ENCODE peak calls at places on chromosomes 3 and 15, in five cellular contexts. One of them, this sample, is unnamed.
A peak's percentile ranks its signal among the peaks of the same experiment; 100 is the strongest.

GRCh38 chr15:90067953-90068613 is 34.2 kb downstream of the IDH2 start:
- DNase-seq in choroid plexus epithelial cell: no peak
- DNase-seq in NB4: no peak
- DNase-seq in brain microvascular endothelial cell: no peak
- DNase-seq in sigmoid colon: no peak
- DNase-seq in this sample: no peak

GRCh38 chr3:134008630-134009156 is 21.0 kb downstream of the SLCO2A1 start:
- DNase-seq in choroid plexus epithelial cell: peak; percentile 60
- DNase-seq in NB4: no peak
- DNase-seq in brain microvascular endothelial cell: peak; percentile 78
- DNase-seq in sigmoid colon: peak; percentile 10
- DNase-seq in this sample: peak; percentile 84

GRCh38 chr15:70159397-70160009 is 61.8 kb upstream of the TLE3 start:
- DNase-seq in choroid plexus epithelial cell: no peak
- DNase-seq in NB4: peak; percentile 65
- DNase-seq in brain microvascular endothelial cell: no peak
- DNase-seq in sigmoid colon: no peak
- DNase-seq in this sample: no peak

GRCh38 chr15:58980351-58980939 is 7.0 kb upstream of the RNF111 start:
- DNase-seq in choroid plexus epithelial cell: peak; percentile 69
- DNase-seq in NB4: peak; percentile 61
- DNase-seq in brain microvascular endothelial cell: no peak
- DNase-seq in sigmoid colon: no peak
- DNase-seq in this sample: no peak

GRCh38 chr3:125058529-125058928 is 2.7 kb upstream of the HEG1 start:
- DNase-seq in choroid plexus epithelial cell: no peak
- DNase-seq in NB4: no peak
- DNase-seq in brain microvascular endothelial cell: no peak
- DNase-seq in sigmoid colon: no peak
- DNase-seq in this sample: no peak

GRCh38 chr3:58025824-58026579 is 17.8 kb downstream of the FLNB start:
- DNase-seq in choroid plexus epithelial cell: peak; percentile 82
- DNase-seq in NB4: no peak
- DNase-seq in brain microvascular endothelial cell: peak; percentile 58
- DNase-seq in sigmoid colon: peak; percentile 78
- DNase-seq in this sample: no peak

GRCh38 chr3:125618208-125618607 is 22.9 kb upstream of the OSBPL11 start:
- DNase-seq in choroid plexus epithelial cell: no peak
- DNase-seq in NB4: no peak
- DNase-seq in brain microvascular endothelial cell: no peak
- DNase-seq in sigmoid colon: no peak
- DNase-seq in this sample: no peak

GRCh38 chr3:141104151-141104741 is 53.1 kb downstream of the SPSB4 start:
- DNase-seq in choroid plexus epithelial cell: no peak
- DNase-seq in NB4: no peak
- DNase-seq in brain microvascular endothelial cell: no peak
- DNase-seq in sigmoid colon: no peak
- DNase-seq in this sample: no peak

GRCh38 chr15:63029701-63030100 is 12.8 kb upstream of the TPM1 start:
- DNase-seq in choroid plexus epithelial cell: no peak
- DNase-seq in NB4: no peak
- DNase-seq in brain microvascular endothelial cell: no peak
- DNase-seq in sigmoid colon: no peak
- DNase-seq in this sample: no peak

GRCh38 chr15:23038741-23039150 is 623 bp downstream of the TUBGCP5 start:
- DNase-seq in choroid plexus epithelial cell: peak; percentile 69
- DNase-seq in NB4: no peak
- DNase-seq in brain microvascular endothelial cell: peak; percentile 29
- DNase-seq in sigmoid colon: no peak
- DNase-seq in this sample: no peak

GRCh38 chr3:177201707-177202397 is 4.6 kb upstream of the TBL1XR1 start:
- DNase-seq in choroid plexus epithelial cell: peak; percentile 96
- DNase-seq in NB4: peak; percentile 92
- DNase-seq in brain microvascular endothelial cell: peak; percentile 42
- DNase-seq in sigmoid colon: no peak
- DNase-seq in this sample: no peak

GRCh38 chr3:61584494-61584893 is 23.1 kb downstream of the PTPRG start:
- DNase-seq in choroid plexus epithelial cell: no peak
- DNase-seq in NB4: no peak
- DNase-seq in brain microvascular endothelial cell: no peak
- DNase-seq in sigmoid colon: no peak
- DNase-seq in this sample: no peak

GRCh38 chr3:99561056-99561455 is 77.3 kb upstream of the COL8A1 start:
- DNase-seq in choroid plexus epithelial cell: no peak
- DNase-seq in NB4: no peak
- DNase-seq in brain microvascular endothelial cell: no peak
- DNase-seq in sigmoid colon: no peak
- DNase-seq in this sample: no peak

GRCh38 chr15:93036922-93037321 is 52.1 kb downstream of the RGMA start:
- DNase-seq in choroid plexus epithelial cell: no peak
- DNase-seq in NB4: no peak
- DNase-seq in brain microvascular endothelial cell: no peak
- DNase-seq in sigmoid colon: peak; percentile 59
- DNase-seq in this sample: no peak

GRCh38 chr15:100340721-100341661 is 784 bp downstream of the ADAMTS17 start:
- DNase-seq in choroid plexus epithelial cell: no peak
- DNase-seq in NB4: no peak
- DNase-seq in brain microvascular endothelial cell: no peak
- DNase-seq in sigmoid colon: no peak
- DNase-seq in this sample: no peak

GRCh38 chr15:58115692-58116091 is 22.5 kb upstream of the AQP9 start:
- DNase-seq in choroid plexus epithelial cell: peak; percentile 26
- DNase-seq in NB4: no peak
- DNase-seq in brain microvascular endothelial cell: no peak
- DNase-seq in sigmoid colon: no peak
- DNase-seq in this sample: no peak

GRCh38 chr15:31206386-31207174 is 105.1 kb upstream of the TRPM1 start:
- DNase-seq in choroid plexus epithelial cell: no peak
- DNase-seq in NB4: no peak
- DNase-seq in brain microvascular endothelial cell: no peak
- DNase-seq in sigmoid colon: no peak
- DNase-seq in this sample: no peak

GRCh38 chr3:52544937-52545336 is 8.5 kb downstream of the UQCC5 start:
- DNase-seq in choroid plexus epithelial cell: no peak
- DNase-seq in NB4: no peak
- DNase-seq in brain microvascular endothelial cell: no peak
- DNase-seq in sigmoid colon: no peak
- DNase-seq in this sample: no peak

GRCh38 chr15:89098281-89098680 is 10.0 kb downstream of the ABHD2 start:
- DNase-seq in choroid plexus epithelial cell: no peak
- DNase-seq in NB4: no peak
- DNase-seq in brain microvascular endothelial cell: no peak
- DNase-seq in sigmoid colon: peak; percentile 52
- DNase-seq in this sample: no peak

GRCh38 chr3:4976109-4976508 is 3.1 kb upstream of the BHLHE40 start:
- DNase-seq in choroid plexus epithelial cell: peak; percentile 83
- DNase-seq in NB4: peak; percentile 94
- DNase-seq in brain microvascular endothelial cell: peak; percentile 74
- DNase-seq in sigmoid colon: no peak
- DNase-seq in this sample: no peak

GRCh38 chr15:100686725-100687488 is 84.5 kb downstream of the ASB7 start:
- DNase-seq in choroid plexus epithelial cell: peak; percentile 26
- DNase-seq in NB4: no peak
- DNase-seq in brain microvascular endothelial cell: peak; percentile 43
- DNase-seq in sigmoid colon: no peak
- DNase-seq in this sample: no peak

GRCh38 chr3:73759290-73759689 is 134.5 kb upstream of the PDZRN3 start:
- DNase-seq in choroid plexus epithelial cell: no peak
- DNase-seq in NB4: no peak
- DNase-seq in brain microvascular endothelial cell: no peak
- DNase-seq in sigmoid colon: no peak
- DNase-seq in this sample: no peak

GRCh38 chr15:29437888-29438713 is 168.5 kb upstream of the NSMCE3 start:
- DNase-seq in choroid plexus epithelial cell: no peak
- DNase-seq in NB4: no peak
- DNase-seq in brain microvascular endothelial cell: no peak
- DNase-seq in sigmoid colon: no peak
- DNase-seq in this sample: no peak

GRCh38 chr3:46695177-46695961 is 1.9 kb upstream of the ALS2CL start:
- DNase-seq in choroid plexus epithelial cell: no peak
- DNase-seq in NB4: peak; percentile 90
- DNase-seq in brain microvascular endothelial cell: no peak
- DNase-seq in sigmoid colon: peak; percentile 83
- DNase-seq in this sample: no peak

GRCh38 chr3:23406576-23406975 is 203.4 kb downstream of the UBE2E2 start:
- DNase-seq in choroid plexus epithelial cell: no peak
- DNase-seq in NB4: no peak
- DNase-seq in brain microvascular endothelial cell: no peak
- DNase-seq in sigmoid colon: no peak
- DNase-seq in this sample: no peak

GRCh38 chr3:30657914-30658313 is 51.5 kb downstream of the TGFBR2 start:
- DNase-seq in choroid plexus epithelial cell: peak; percentile 40
- DNase-seq in NB4: no peak
- DNase-seq in brain microvascular endothelial cell: no peak
- DNase-seq in sigmoid colon: no peak
- DNase-seq in this sample: no peak

GRCh38 chr15:51253385-51253784 is 85.0 kb downstream of the CYP19A1 start:
- DNase-seq in choroid plexus epithelial cell: no peak
- DNase-seq in NB4: no peak
- DNase-seq in brain microvascular endothelial cell: no peak
- DNase-seq in sigmoid colon: no peak
- DNase-seq in this sample: no peak

GRCh38 chr3:131705558-131706051 is 202.8 kb upstream of the MRPL3 start:
- DNase-seq in choroid plexus epithelial cell: peak; percentile 7
- DNase-seq in NB4: no peak
- DNase-seq in brain microvascular endothelial cell: peak; percentile 5
- DNase-seq in sigmoid colon: no peak
- DNase-seq in this sample: no peak
- H3K4me3 ChIP-seq in choroid plexus epithelial cell: no peak overlapping the region
- H3K4me3 ChIP-seq in NB4: no peak overlapping the region
- H3K4me3 ChIP-seq in brain microvascular endothelial cell: no peak overlapping the region
- H3K4me3 ChIP-seq in sigmoid colon: no peak overlapping the region
- H3K4me3 ChIP-seq in this sample: no peak overlapping the region

GRCh38 chr3:183449391-183449790 is 21.0 kb upstream of the MCF2L2 start:
- DNase-seq in choroid plexus epithelial cell: peak; percentile 66
- DNase-seq in NB4: peak; percentile 52
- DNase-seq in brain microvascular endothelial cell: peak; percentile 42
- DNase-seq in sigmoid colon: no peak
- DNase-seq in this sample: no peak
- TF ChIP-seq CTCF in choroid plexus epithelial cell: peak; percentile 41
- TF ChIP-seq CTCF in NB4: no peak
- TF ChIP-seq CTCF in brain microvascular endothelial cell: peak; percentile 38
- TF ChIP-seq CTCF in sigmoid colon: no peak
- TF ChIP-seq CTCF in this sample: no peak

GRCh38 chr15:27564656-27565055 is 534.5 kb downstream of the OCA2 start:
- DNase-seq in choroid plexus epithelial cell: no peak
- DNase-seq in NB4: no peak
- DNase-seq in brain microvascular endothelial cell: no peak
- DNase-seq in sigmoid colon: no peak
- DNase-seq in this sample: no peak
- H3K4me3 ChIP-seq in choroid plexus epithelial cell: no peak overlapping the region
- H3K4me3 ChIP-seq in NB4: no peak overlapping the region
- H3K4me3 ChIP-seq in brain microvascular endothelial cell: no peak overlapping the region
- H3K4me3 ChIP-seq in sigmoid colon: no peak overlapping the region
- H3K4me3 ChIP-seq in this sample: no peak overlapping the region

GRCh38 chr3:72231439-72232196 is 446.7 kb upstream of the PROK2 start:
- DNase-seq in choroid plexus epithelial cell: no peak
- DNase-seq in NB4: no peak
- DNase-seq in brain microvascular endothelial cell: no peak
- DNase-seq in sigmoid colon: no peak
- DNase-seq in this sample: no peak

GRCh38 chr3:72233571-72233970 is 448.6 kb upstream of the PROK2 start:
- DNase-seq in choroid plexus epithelial cell: no peak
- DNase-seq in NB4: no peak
- DNase-seq in brain microvascular endothelial cell: no peak
- DNase-seq in sigmoid colon: no peak
- DNase-seq in this sample: no peak

GRCh38 chr3:72234394-72234793 is 449.4 kb upstream of the PROK2 start:
- DNase-seq in choroid plexus epithelial cell: peak; percentile 76
- DNase-seq in NB4: no peak
- DNase-seq in brain microvascular endothelial cell: no peak
- DNase-seq in sigmoid colon: no peak
- DNase-seq in this sample: peak; percentile 50

GRCh38 chr3:72230774-72231379 is 445.9 kb upstream of the PROK2 start:
- DNase-seq in choroid plexus epithelial cell: no peak
- DNase-seq in NB4: no peak
- DNase-seq in brain microvascular endothelial cell: no peak
- DNase-seq in sigmoid colon: no peak
- DNase-seq in this sample: no peak

DNA sequence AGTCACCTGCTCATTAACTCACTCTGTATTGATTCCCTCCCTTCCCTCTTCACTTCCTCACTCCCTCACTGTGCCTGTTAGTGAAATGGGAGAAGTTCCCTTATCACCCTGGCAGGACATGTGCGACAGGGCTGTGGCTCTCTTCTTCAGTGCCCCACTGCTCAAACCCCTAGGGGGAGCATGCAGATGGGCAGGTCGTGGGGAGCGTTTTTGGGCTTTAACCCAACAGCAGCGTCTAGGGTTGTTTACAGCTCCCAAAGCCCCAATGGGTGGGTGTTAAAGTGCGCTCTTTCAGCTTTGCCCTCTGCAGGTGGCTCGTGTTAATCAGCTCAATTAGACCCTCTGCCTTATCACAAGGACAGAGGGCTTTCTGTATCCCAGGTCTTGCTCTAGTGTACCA is 447.8 kb upstream of the PROK2 start:
- DNase-seq in choroid plexus epithelial cell: no peak
- DNase-seq in NB4: peak; percentile 14
- DNase-seq in brain microvascular endothelial cell: no peak
- DNase-seq in sigmoid colon: no peak
- DNase-seq in this sample: no peak
- TF ChIP-seq CTCF in choroid plexus epithelial cell: no peak
- TF ChIP-seq CTCF in NB4: peak; percentile 5
- TF ChIP-seq CTCF in brain microvascular endothelial cell: no peak
- TF ChIP-seq CTCF in sigmoid colon: no peak
- TF ChIP-seq CTCF in this sample: no peak

This sample was measured in AG04449.